ENCODE peak calls at places on chromosome 5, in five cellular contexts. One of them, this sample, is unnamed.
A peak's percentile ranks its signal among the peaks of the same experiment; 100 is the strongest.

GRCh38 chr5:93735378-93735777 is 6.0 kb downstream of the POU5F2 start:
- DNase-seq in fibroblast of lung: peak; percentile 60
- DNase-seq in neuronal stem cell: no peak
- DNase-seq in GM23338: no peak
- DNase-seq in A549: no peak
- DNase-seq in this sample: no peak

GRCh38 chr5:134432174-134432573 is 20.5 kb upstream of the CDKN2AIPNL start:
- DNase-seq in fibroblast of lung: no peak
- DNase-seq in neuronal stem cell: no peak
- DNase-seq in GM23338: no peak
- DNase-seq in A549: no peak
- DNase-seq in this sample: no peak

GRCh38 chr5:14407746-14408175 is 173.8 kb upstream of the OTULINL start:
- DNase-seq in fibroblast of lung: peak; percentile 69
- DNase-seq in neuronal stem cell: no peak
- DNase-seq in GM23338: no peak
- DNase-seq in A549: no peak
- DNase-seq in this sample: no peak

GRCh38 chr5:148711843-148712454 is 57.6 kb upstream of the HTR4 start:
- DNase-seq in fibroblast of lung: no peak
- DNase-seq in neuronal stem cell: no peak
- DNase-seq in GM23338: no peak
- DNase-seq in A549: no peak
- DNase-seq in this sample: no peak

GRCh38 chr5:67842806-67843205 is 372.8 kb upstream of the PIK3R1 start:
- DNase-seq in fibroblast of lung: peak; percentile 8
- DNase-seq in neuronal stem cell: no peak
- DNase-seq in GM23338: peak; percentile 34
- DNase-seq in A549: peak; percentile 5
- DNase-seq in this sample: no peak

GRCh38 chr5:80964491-80964890 is 4.3 kb downstream of the RASGRF2 start:
- DNase-seq in fibroblast of lung: peak; percentile 31
- DNase-seq in neuronal stem cell: no peak
- DNase-seq in GM23338: no peak
- DNase-seq in A549: no peak
- DNase-seq in this sample: no peak

GRCh38 chr5:153952057-153952456 is 86.7 kb downstream of the FAM114A2 start:
- DNase-seq in fibroblast of lung: no peak
- DNase-seq in neuronal stem cell: no peak
- DNase-seq in GM23338: no peak
- DNase-seq in A549: no peak
- DNase-seq in this sample: no peak

GRCh38 chr5:73564644-73565165 is 734 bp downstream of the ANKRA2 start:
- DNase-seq in fibroblast of lung: peak; percentile 19
- DNase-seq in neuronal stem cell: no peak
- DNase-seq in GM23338: no peak
- DNase-seq in A549: no peak
- DNase-seq in this sample: no peak

GRCh38 chr5:78508231-78508765 is 140.3 kb downstream of the LHFPL2 start:
- DNase-seq in fibroblast of lung: peak; percentile 71
- DNase-seq in neuronal stem cell: no peak
- DNase-seq in GM23338: no peak
- DNase-seq in A549: no peak
- DNase-seq in this sample: no peak

GRCh38 chr5:173736923-173737412 is 120.5 kb upstream of the BOD1 start:
- DNase-seq in fibroblast of lung: no peak
- DNase-seq in neuronal stem cell: no peak
- DNase-seq in GM23338: no peak
- DNase-seq in A549: no peak
- DNase-seq in this sample: no peak

GRCh38 chr5:148382961-148383360 is 797 bp upstream of the FBXO38 start:
- DNase-seq in fibroblast of lung: no peak
- DNase-seq in neuronal stem cell: no peak
- DNase-seq in GM23338: no peak
- DNase-seq in A549: no peak
- DNase-seq in this sample: no peak

GRCh38 chr5:139393497-139394122 is 1.3 kb downstream of the PROB1 start:
- DNase-seq in fibroblast of lung: no peak
- DNase-seq in neuronal stem cell: no peak
- DNase-seq in GM23338: peak; percentile 60
- DNase-seq in A549: no peak
- DNase-seq in this sample: no peak

GRCh38 chr5:128539038-128539429 is 989 bp upstream of the FBN2 start:
- DNase-seq in fibroblast of lung: peak; percentile 22
- DNase-seq in neuronal stem cell: no peak
- DNase-seq in GM23338: no peak
- DNase-seq in A549: peak; percentile 41
- DNase-seq in this sample: no peak

GRCh38 chr5:128537999-128538248 is at the start of gene FBN2:
- DNase-seq in fibroblast of lung: no peak
- DNase-seq in neuronal stem cell: no peak
- DNase-seq in GM23338: no peak
- DNase-seq in A549: no peak
- DNase-seq in this sample: no peak

GRCh38 chr5:128537306-128537998 is 593 bp downstream of the FBN2 start:
- DNase-seq in fibroblast of lung: peak; percentile 64
- DNase-seq in neuronal stem cell: peak; percentile 56
- DNase-seq in GM23338: peak; percentile 60
- DNase-seq in A549: peak; percentile 45
- DNase-seq in this sample: peak; percentile 87

GRCh38 chr5:128536861-128537305 is 1.2 kb downstream of the FBN2 start:
- DNase-seq in fibroblast of lung: peak; percentile 21
- DNase-seq in neuronal stem cell: peak; percentile 32
- DNase-seq in GM23338: peak; percentile 55
- DNase-seq in A549: no peak
- DNase-seq in this sample: peak; percentile 75

DNA sequence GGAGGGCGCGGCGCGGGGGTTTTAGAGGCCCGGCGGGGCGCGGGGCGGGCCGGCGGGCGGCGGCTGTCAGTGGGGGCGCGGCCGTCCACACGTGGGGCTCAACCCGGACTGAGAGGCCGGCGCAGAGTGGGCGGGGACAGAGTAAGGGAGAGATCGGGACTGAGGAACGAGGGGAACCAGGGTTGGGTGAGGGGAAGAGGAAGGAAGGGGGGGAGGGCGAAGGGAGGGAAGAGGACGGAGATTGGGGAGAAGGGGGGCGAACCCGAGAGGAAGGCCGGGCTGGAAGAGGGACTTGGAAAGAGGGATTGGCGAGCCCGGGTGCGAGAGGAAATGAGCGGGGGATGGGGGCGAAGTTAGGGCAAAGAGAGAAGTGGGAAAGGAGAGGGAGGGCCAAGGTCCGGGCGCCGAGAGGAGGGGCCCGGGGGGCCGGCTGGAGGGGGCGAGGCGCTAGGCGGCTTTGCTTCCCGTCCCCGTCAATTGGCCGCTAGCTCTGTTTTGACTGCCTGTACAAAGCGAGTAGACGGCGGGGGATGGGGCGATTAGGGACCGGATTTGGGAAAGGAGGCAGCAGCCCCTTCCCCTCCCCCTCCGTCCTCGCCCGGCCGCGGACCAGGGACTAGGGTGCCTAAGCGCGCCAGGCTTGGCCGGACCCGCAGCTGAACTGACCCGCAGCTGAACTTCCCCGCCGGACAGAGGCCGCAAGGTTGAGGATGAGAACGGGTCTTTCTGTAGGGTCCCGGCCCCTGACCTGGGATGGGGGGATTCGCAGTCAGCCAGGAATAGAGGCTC is 398 bp upstream of the FBN2 start:
- DNase-seq in fibroblast of lung: peak; percentile 77
- DNase-seq in neuronal stem cell: peak; percentile 91
- DNase-seq in GM23338: peak; percentile 88
- DNase-seq in A549: peak; percentile 88
- DNase-seq in this sample: peak; percentile 92
- H3K27ac ChIP-seq in fibroblast of lung: no peak overlapping the region
- H3K27ac ChIP-seq in neuronal stem cell: peak overlapping the region; percentile 95
- H3K27ac ChIP-seq in GM23338: no peak overlapping the region
- H3K27ac ChIP-seq in A549: peak overlapping the region; percentile 93
- H3K27ac ChIP-seq in this sample: no peak overlapping the region

GRCh38 chr5:125719681-125720676 is 703.2 kb upstream of the GRAMD2B start:
- DNase-seq in fibroblast of lung: peak; percentile 49
- DNase-seq in neuronal stem cell: peak; percentile 51
- DNase-seq in GM23338: peak; percentile 2
- DNase-seq in A549: no peak
- DNase-seq in this sample: no peak
- H3K4me3 ChIP-seq in fibroblast of lung: no peak overlapping the region
- H3K4me3 ChIP-seq in neuronal stem cell: no peak overlapping the region
- H3K4me3 ChIP-seq in GM23338: no peak overlapping the region
- H3K4me3 ChIP-seq in A549: no peak overlapping the region
- H3K4me3 ChIP-seq in this sample: no peak overlapping the region

DNA sequence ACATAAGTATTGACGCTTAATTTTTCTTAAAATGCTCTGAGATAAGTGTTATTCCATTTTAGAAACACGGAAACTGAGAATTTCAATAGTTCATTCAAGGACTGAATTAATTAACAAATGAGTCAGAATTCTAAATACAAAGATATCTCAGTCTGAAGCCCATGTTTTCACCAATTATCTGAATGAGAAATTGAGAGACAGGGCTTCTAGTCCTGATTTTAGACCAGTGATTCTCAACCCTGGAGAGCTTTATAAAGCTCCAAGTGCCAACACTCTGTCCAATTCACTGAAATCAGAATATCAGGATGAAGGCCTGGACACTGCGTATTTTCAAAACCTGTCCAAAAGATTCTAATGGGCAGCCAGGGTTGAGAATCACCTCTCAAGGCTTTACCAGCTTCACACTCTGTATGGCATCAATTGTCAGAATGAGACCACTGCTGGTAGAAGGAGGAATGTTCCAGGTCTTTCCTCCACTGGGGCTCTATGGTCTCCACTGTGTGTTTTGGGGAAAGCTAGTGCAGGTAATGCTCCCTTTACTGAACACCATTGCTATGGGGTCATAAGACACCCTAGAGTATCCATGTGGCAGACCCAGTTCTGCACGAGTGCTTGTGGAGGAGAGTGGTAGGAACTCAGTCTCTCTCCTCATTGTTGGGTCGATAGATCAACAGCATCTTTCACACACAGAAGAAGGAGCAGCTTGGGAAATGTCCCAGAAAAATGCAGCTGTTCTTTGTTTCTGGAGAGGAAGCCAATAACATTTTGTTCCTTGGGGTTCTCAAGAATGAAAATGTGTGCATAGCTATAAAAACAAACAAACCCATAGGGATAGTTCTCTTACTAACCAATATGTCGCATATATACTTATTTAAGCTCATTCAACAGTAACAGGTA is 99.7 kb upstream of the OSMR start:
- DNase-seq in fibroblast of lung: no peak
- DNase-seq in neuronal stem cell: no peak
- DNase-seq in GM23338: no peak
- DNase-seq in A549: no peak
- DNase-seq in this sample: no peak
- H3K4me1 ChIP-seq in fibroblast of lung: no peaks in the 10 kb centered on the region
- H3K4me1 ChIP-seq in neuronal stem cell: peaks cover 3% of the 10 kb centered on the region
- H3K4me1 ChIP-seq in GM23338: no peaks in the 10 kb centered on the region
- H3K4me1 ChIP-seq in A549: no peaks in the 10 kb centered on the region
- H3K4me1 ChIP-seq in this sample: no peaks in the 10 kb centered on the region

GRCh38 chr5:41399840-41400239 is 110.6 kb downstream of the PLCXD3 start:
- DNase-seq in fibroblast of lung: no peak
- DNase-seq in neuronal stem cell: no peak
- DNase-seq in GM23338: no peak
- DNase-seq in A549: no peak
- DNase-seq in this sample: no peak
- H3K27ac ChIP-seq in fibroblast of lung: no peak overlapping the region
- H3K27ac ChIP-seq in neuronal stem cell: no peak overlapping the region
- H3K27ac ChIP-seq in GM23338: no peak overlapping the region
- H3K27ac ChIP-seq in A549: no peak overlapping the region
- H3K27ac ChIP-seq in this sample: no peak overlapping the region

DNA sequence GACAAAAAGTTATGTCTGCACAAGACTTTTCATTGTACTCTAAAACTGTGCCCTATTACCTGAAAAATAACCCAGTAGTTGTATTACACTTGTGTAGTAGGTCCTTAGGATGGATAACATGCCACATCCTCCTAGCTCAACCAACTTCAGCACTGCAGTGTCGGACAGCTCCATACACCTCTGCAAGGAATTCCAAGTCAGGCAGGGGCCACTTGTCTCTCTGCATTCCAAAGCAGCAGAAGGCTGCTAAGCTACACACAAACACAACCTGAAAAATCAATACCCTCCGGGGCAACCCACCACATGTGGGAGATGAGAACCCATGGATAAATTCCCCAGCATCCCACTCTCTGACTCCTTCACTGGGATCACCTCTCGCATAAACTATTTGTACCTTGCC is 50.2 kb downstream of the MED10 start:
- DNase-seq in fibroblast of lung: peak; percentile 6
- DNase-seq in neuronal stem cell: peak; percentile 73
- DNase-seq in GM23338: peak; percentile 91
- DNase-seq in A549: peak; percentile 25
- DNase-seq in this sample: no peak
- H3K4me3 ChIP-seq in fibroblast of lung: no peak overlapping the region
- H3K4me3 ChIP-seq in neuronal stem cell: no peak overlapping the region
- H3K4me3 ChIP-seq in GM23338: no peak overlapping the region
- H3K4me3 ChIP-seq in A549: no peak overlapping the region
- H3K4me3 ChIP-seq in this sample: no peak overlapping the region

DNA sequence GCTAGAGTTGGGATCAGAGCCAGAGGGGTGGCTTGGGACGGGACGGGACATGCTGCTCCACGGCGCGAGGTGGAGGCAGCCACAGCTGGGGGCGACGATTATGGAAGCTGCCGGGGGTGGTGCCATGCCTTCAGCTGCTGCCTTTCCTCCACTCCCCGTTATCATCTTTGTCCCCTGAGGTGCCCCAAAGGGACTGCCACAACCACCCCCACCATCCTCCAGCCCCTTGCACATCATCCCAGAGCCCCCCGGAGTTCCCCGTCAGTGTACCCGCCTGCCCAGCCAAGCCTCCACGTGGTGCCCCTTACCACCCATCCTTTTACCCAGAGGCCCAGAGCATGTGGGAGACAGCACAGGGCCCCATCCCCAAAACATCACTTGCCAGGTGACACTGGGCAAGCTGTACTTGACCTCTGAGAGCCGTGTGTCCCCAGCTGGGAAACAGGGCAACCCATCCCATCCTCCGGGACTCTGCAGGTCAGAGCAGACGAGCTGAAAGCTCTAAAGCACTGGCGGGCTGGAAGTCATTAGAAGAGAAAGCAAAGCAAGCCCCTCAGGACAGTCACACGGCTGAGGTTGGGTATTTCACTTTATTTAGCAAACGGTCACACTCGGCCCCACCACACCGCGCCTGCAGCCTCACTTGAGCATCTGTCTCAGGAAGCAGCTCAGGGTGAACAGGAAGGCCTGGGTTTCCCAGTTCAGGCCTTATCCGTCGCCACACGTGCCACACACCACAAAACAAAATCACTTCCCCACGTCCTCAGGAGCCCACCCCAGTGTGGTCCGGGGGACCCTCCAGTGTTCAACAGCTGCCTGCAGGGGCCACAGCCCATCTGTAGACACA is 19.5 kb upstream of the MXD3 start:
- DNase-seq in fibroblast of lung: no peak
- DNase-seq in neuronal stem cell: no peak
- DNase-seq in GM23338: no peak
- DNase-seq in A549: no peak
- DNase-seq in this sample: no peak
- H3K4me1 ChIP-seq in fibroblast of lung: peaks cover 5% of the 10 kb centered on the region
- H3K4me1 ChIP-seq in neuronal stem cell: no peaks in the 10 kb centered on the region
- H3K4me1 ChIP-seq in GM23338: no peaks in the 10 kb centered on the region
- H3K4me1 ChIP-seq in A549: peaks cover 24% of the 10 kb centered on the region
- H3K4me1 ChIP-seq in this sample: peaks cover 10% of the 10 kb centered on the region

GRCh38 chr5:89827388-89827787 is 582.2 kb downstream of the CETN3 start:
- DNase-seq in fibroblast of lung: no peak
- DNase-seq in neuronal stem cell: no peak
- DNase-seq in GM23338: no peak
- DNase-seq in A549: no peak
- DNase-seq in this sample: no peak
- H3K27ac ChIP-seq in fibroblast of lung: no peak overlapping the region
- H3K27ac ChIP-seq in neuronal stem cell: no peak overlapping the region
- H3K27ac ChIP-seq in GM23338: no peak overlapping the region
- H3K27ac ChIP-seq in A549: no peak overlapping the region
- H3K27ac ChIP-seq in this sample: no peak overlapping the region

GRCh38 chr5:146088098-146088497 is 17.3 kb downstream of the PLAC8L1 start:
- DNase-seq in fibroblast of lung: no peak
- DNase-seq in neuronal stem cell: no peak
- DNase-seq in GM23338: no peak
- DNase-seq in A549: no peak
- DNase-seq in this sample: no peak
- H3K4me3 ChIP-seq in fibroblast of lung: no peak overlapping the region
- H3K4me3 ChIP-seq in neuronal stem cell: no peak overlapping the region
- H3K4me3 ChIP-seq in GM23338: no peak overlapping the region
- H3K4me3 ChIP-seq in A549: no peak overlapping the region
- H3K4me3 ChIP-seq in this sample: no peak overlapping the region

This sample was measured in left lung.